ENCODE peak calls at places on chromosome 2, in eight cellular contexts. A, X, I, S, J, H, Z and C are unnamed samples.

GRCh38 chr2:133326651-133327397 is 241.4 kb downstream of the NCKAP5 start:
- DNase-seq in A (no peak), X (no peak), I (no peak), S (no peak), J (no peak), H (no peak), Z (no peak), C (no peak)

GRCh38 chr2:8605350-8606065 is 76.3 kb upstream of the ID2 start:
- DNase-seq in A (no peak), X (no peak), I (no peak), S (no peak), J (no peak), H (peak; percentile 18), Z (no peak), C (no peak)

GRCh38 chr2:138670734-138671133 is 109.5 kb downstream of the NXPH2 start:
- DNase-seq in A (no peak), X (no peak), I (no peak), S (no peak), J (no peak), H (no peak), Z (no peak), C (no peak)

GRCh38 chr2:191001032-191001431 is 12.9 kb downstream of the STAT1 start:
- DNase-seq in A (no peak), X (no peak), I (no peak), S (no peak), J (no peak), H (no peak), Z (no peak), C (no peak)

GRCh38 chr2:129721841-129722240 is 257.6 kb upstream of the RAB6C start:
- DNase-seq in A (no peak), X (no peak), I (no peak), S (no peak), J (no peak), H (no peak), Z (no peak), C (no peak)

GRCh38 chr2:49199266-49199665 is 45.0 kb upstream of the FSHR start:
- DNase-seq in A (no peak), X (no peak), I (no peak), S (no peak), J (no peak), H (no peak), Z (no peak), C (no peak)

GRCh38 chr2:9693138-9693520 is 62.3 kb upstream of the YWHAQ start:
- DNase-seq in A (peak; percentile 21), X (peak; percentile 40), I (peak; percentile 64), S (no peak), J (peak; percentile 96), H (peak; percentile 93), Z (peak; percentile 68), C (peak; percentile 86)

GRCh38 chr2:218813771-218814460 is 17.7 kb downstream of the PRKAG3 start:
- DNase-seq in A (no peak), X (no peak), I (peak; percentile 32), S (no peak), J (peak; percentile 13), H (no peak), Z (no peak), C (no peak)

GRCh38 chr2:43402452-43402937 is 176.1 kb upstream of the ZFP36L2 start:
- DNase-seq in A (peak; percentile 31), X (no peak), I (no peak), S (no peak), J (no peak), H (no peak), Z (peak; percentile 39), C (no peak)

GRCh38 chr2:36339819-36340218 is 15.8 kb upstream of the CRIM1 start:
- DNase-seq in A (no peak), X (no peak), I (no peak), S (no peak), J (no peak), H (no peak), Z (no peak), C (no peak)

GRCh38 chr2:197378494-197378972 is 56.3 kb downstream of the SF3B1 start:
- DNase-seq in A (peak; percentile 35), X (no peak), I (peak; percentile 53), S (peak; percentile 39), J (no peak), H (no peak), Z (peak; percentile 39), C (peak; percentile 45)

GRCh38 chr2:45585267-45585861 is 25.7 kb downstream of the SRBD1 start:
- DNase-seq in A (no peak), X (no peak), I (no peak), S (no peak), J (no peak), H (no peak), Z (no peak), C (no peak)

GRCh38 chr2:37616674-37616999 is 54.8 kb downstream of the CDC42EP3 start:
- DNase-seq in A (no peak), X (no peak), I (no peak), S (no peak), J (no peak), H (peak; percentile 57), Z (no peak), C (no peak)

GRCh38 chr2:109284816-109285215 is 155.8 kb downstream of the SH3RF3 start:
- DNase-seq in A (no peak), X (peak; percentile 69), I (peak; percentile 88), S (no peak), J (peak; percentile 31), H (no peak), Z (peak; percentile 39), C (peak; percentile 72)

GRCh38 chr2:10559825-10560224 is 111.7 kb upstream of the ODC1 start:
- DNase-seq in A (no peak), X (no peak), I (no peak), S (no peak), J (no peak), H (no peak), Z (no peak), C (no peak)

GRCh38 chr2:56749152-56749752 is 565.5 kb downstream of the CCDC85A start:
- DNase-seq in A (no peak), X (no peak), I (no peak), S (no peak), J (no peak), H (no peak), Z (no peak), C (no peak)

GRCh38 chr2:186422226-186422625 is 63.8 kb upstream of the ZC3H15 start:
- DNase-seq in A (peak; percentile 8), X (no peak), I (peak; percentile 80), S (no peak), J (peak; percentile 85), H (peak; percentile 83), Z (peak; percentile 39), C (peak; percentile 39)

GRCh38 chr2:41657231-41657630 is 390.6 kb upstream of the PKDCC start:
- DNase-seq in A (no peak), X (no peak), I (peak; percentile 66), S (no peak), J (no peak), H (no peak), Z (no peak), C (no peak)

GRCh38 chr2:207258191-207258991 is 92.6 kb upstream of the KLF7 start:
- DNase-seq in A (peak; percentile 30), X (peak; percentile 34), I (peak; percentile 74), S (no peak), J (peak; percentile 49), H (peak; percentile 94), Z (peak; percentile 82), C (peak; percentile 64)

GRCh38 chr2:147331790-147332419 is 512.9 kb upstream of the ACVR2A start:
- DNase-seq in A (no peak), X (no peak), I (no peak), S (peak; percentile 29), J (no peak), H (no peak), Z (no peak), C (no peak)

GRCh38 chr2:152477347-152478092 is 142.5 kb downstream of the FMNL2 start:
- DNase-seq in A (no peak), X (no peak), I (no peak), S (no peak), J (no peak), H (no peak), Z (no peak), C (no peak)

DNA sequence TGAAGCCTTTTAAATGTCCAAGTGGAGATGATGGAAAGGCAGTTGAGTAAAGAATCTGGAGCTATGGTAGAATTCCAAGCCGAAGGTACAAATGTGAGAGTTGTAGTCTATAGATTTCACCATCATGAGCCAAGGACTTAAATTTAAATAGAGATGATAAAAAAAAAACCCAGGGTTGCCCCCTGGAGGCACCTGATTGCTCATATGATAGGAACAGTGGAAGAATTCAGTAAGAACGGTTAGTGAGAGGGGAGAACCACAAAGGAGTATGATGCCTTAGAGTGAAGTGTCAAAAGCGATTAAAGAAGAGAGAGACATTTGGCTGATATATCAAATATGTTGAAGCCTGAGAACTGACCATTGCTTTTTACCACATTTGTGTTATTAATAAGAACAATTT is 11.9 kb downstream of the NYAP2 start:
- DNase-seq in A (no peak), X (no peak), I (no peak), S (no peak), J (no peak), H (no peak), Z (no peak), C (no peak)
- H3K4me3 ChIP-seq in A (no peak overlapping the region), X (no peak overlapping the region), I (no peak overlapping the region), S (no peak overlapping the region), J (no peak overlapping the region), H (no peak overlapping the region), Z (no peak overlapping the region), C (no peak overlapping the region)

DNA sequence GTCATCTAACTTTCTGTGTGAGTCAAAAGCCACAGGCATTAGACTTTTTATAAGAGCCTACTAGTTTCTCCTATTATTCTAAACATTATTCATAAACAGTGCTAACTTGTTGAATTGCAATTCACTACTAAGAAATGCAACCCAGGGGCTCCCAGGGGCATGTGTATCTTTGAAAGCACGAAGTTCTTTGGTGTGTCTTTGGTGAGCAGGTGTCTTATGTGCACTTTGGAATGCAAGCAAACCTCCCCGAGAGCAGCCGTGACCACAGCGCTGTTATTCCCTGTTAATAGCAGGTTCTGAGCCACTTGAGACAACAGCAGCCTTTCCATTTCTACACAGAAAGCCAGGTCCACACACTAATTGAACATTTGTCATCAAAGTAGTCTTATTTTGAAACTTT is 123.5 kb downstream of the PRKRA start:
- DNase-seq in A (no peak), X (no peak), I (no peak), S (no peak), J (no peak), H (no peak), Z (no peak), C (no peak)
- H3K27ac ChIP-seq in A (peak overlapping the region; percentile 64), X (no peak overlapping the region), I (no peak overlapping the region), S (no peak overlapping the region), J (peak overlapping the region; percentile 41), H (no peak overlapping the region), Z (no peak overlapping the region), C (no peak overlapping the region)

GRCh38 chr2:70643715-70644114 is 90.1 kb upstream of the TGFA start:
- DNase-seq in A (no peak), X (no peak), I (no peak), S (no peak), J (no peak), H (no peak), Z (no peak), C (no peak)
- H3K4me3 ChIP-seq in A (no peak overlapping the region), X (no peak overlapping the region), I (no peak overlapping the region), S (no peak overlapping the region), J (no peak overlapping the region), H (no peak overlapping the region), Z (no peak overlapping the region), C (no peak overlapping the region)

DNA sequence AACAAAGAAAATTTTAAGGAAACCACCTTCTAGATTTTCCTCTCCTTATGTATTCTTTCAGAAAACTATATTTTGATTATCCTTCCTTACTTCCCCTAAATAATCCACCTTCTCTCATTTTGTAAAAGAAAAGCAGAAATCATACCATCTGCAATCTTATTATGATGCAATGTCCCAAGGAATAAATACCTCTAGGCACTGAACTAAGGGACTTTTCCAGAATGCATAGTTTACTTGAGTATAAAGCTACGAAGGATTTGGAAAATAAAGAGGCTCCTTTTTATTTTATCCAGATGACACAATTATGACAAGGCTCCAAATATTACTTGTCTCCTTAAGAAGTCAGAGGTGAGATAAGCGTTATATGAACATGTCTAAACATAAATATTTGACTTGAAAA is 72.1 kb downstream of the COL3A1 start:
- DNase-seq in A (no peak), X (no peak), I (no peak), S (no peak), J (no peak), H (no peak), Z (no peak), C (no peak)
- H3K27ac ChIP-seq in A (no peak overlapping the region), X (no peak overlapping the region), I (no peak overlapping the region), S (no peak overlapping the region), J (no peak overlapping the region), H (no peak overlapping the region), Z (no peak overlapping the region), C (no peak overlapping the region)